ENCODE peak calls at places on chromosome 5, in seven cellular contexts. P is A172; W is RPMI7951; H is activated CD8-positive, alpha-beta memory T cell treated with anti-CD3 and anti-CD28 coated beads for 48 hours; K is fibroblast of lung; A is occipital lobe; S is KBM-7. I is an unnamed sample.

GRCh38 chr5:34656001-34656699 is at the start of gene RAI14:
- DNase-seq in W (peak), A (peak), S (peak), H (no peak), P (peak), K (peak), I (peak)

GRCh38 chr5:86118542-86118941 is 499.2 kb upstream of the COX7C start:
- DNase-seq in P (no peak), W (no peak), S (no peak), K (no peak), A (no peak), H (no peak), I (no peak)

GRCh38 chr5:65961644-65962043 is 35.3 kb downstream of the ERBIN start:
- DNase-seq in H (no peak), S (no peak), A (no peak), K (peak), P (peak), W (peak), I (no peak)

GRCh38 chr5:115575167-115576070 is 26.9 kb downstream of the TICAM2 start:
- DNase-seq in W (peak), H (no peak), K (peak), S (no peak), P (peak), A (no peak), I (no peak)

GRCh38 chr5:123705741-123706140 is 193.8 kb downstream of the CSNK1G3 start:
- DNase-seq in K (peak), A (no peak), P (no peak), W (peak), H (no peak), S (no peak), I (no peak)

GRCh38 chr5:173812811-173813550 is 75.2 kb upstream of the CPEB4 start:
- DNase-seq in A (no peak), S (no peak), H (no peak), K (peak), P (peak), W (no peak), I (no peak)

GRCh38 chr5:67209141-67209771 is 12.7 kb upstream of the CD180 start:
- DNase-seq in K (peak), H (no peak), P (peak), A (peak), W (peak), S (peak), I (peak)

GRCh38 chr5:73540192-73540591 is 25.2 kb downstream of the ANKRA2 start:
- DNase-seq in K (peak), A (no peak), H (no peak), P (peak), S (no peak), W (peak), I (no peak)

GRCh38 chr5:132087176-132087575 is 13.6 kb downstream of the CSF2 start:
- DNase-seq in A (no peak), P (no peak), S (no peak), W (no peak), K (no peak), H (no peak), I (no peak)

GRCh38 chr5:7705736-7706135 is 145.2 kb downstream of the CFAP90 start:
- DNase-seq in K (no peak), A (no peak), H (no peak), W (no peak), S (no peak), P (no peak), I (no peak)

GRCh38 chr5:38519476-38519875 is 37.0 kb downstream of the LIFR start:
- DNase-seq in H (no peak), W (no peak), A (no peak), S (no peak), P (no peak), K (no peak), I (no peak)

GRCh38 chr5:134063421-134063820 is 51.1 kb upstream of the TCF7 start:
- DNase-seq in S (no peak), K (no peak), W (peak), P (peak), A (no peak), H (no peak), I (no peak)

GRCh38 chr5:73405691-73406090 is 42.9 kb downstream of the FOXD1 start:
- DNase-seq in W (no peak), H (no peak), P (no peak), A (no peak), K (peak), S (no peak), I (no peak)